ENCODE peak calls at places on chromosomes 16 and 17, in four cellular contexts. I, E, A and S are unnamed samples.
A peak's percentile ranks its signal among the peaks of the same experiment; 100 is the strongest.

GRCh38 chr17:45867702-45868101 is 23.0 kb downstream of the SPPL2C start:
- DNase-seq in I (peak; percentile 27), A (no peak), E (peak; percentile 20), S (no peak)

GRCh38 chr17:64213995-64214507 is 49.0 kb downstream of the TEX2 start:
- DNase-seq in I (peak; percentile 87), E (no peak), A (no peak), S (no peak)

GRCh38 chr16:2497641-2498040 is 16.1 kb upstream of the ATP6V0C start:
- DNase-seq in I (no peak), A (no peak), E (no peak), S (no peak)

GRCh38 chr16:75648265-75649076 is 898 bp downstream of the TERF2IP start:
- DNase-seq in A (peak; percentile 80), E (peak; percentile 63), I (peak; percentile 87), S (no peak)

GRCh38 chr17:70563301-70563820 is 394.0 kb downstream of the KCNJ2 start:
- DNase-seq in I (no peak), A (no peak), E (no peak), S (no peak)

GRCh38 chr17:6355196-6355595 is 79.7 kb downstream of the AIPL1 start:
- DNase-seq in A (no peak), I (no peak), E (no peak), S (no peak)

GRCh38 chr16:55264949-55265348 is 59.1 kb upstream of the IRX6 start:
- DNase-seq in E (no peak), A (no peak), I (no peak), S (no peak)

GRCh38 chr16:73048292-73049050 is 543 bp upstream of the ZFHX3 start:
- DNase-seq in A (no peak), E (peak; percentile 84), I (no peak), S (no peak)

GRCh38 chr17:73433501-73433900 is 121.7 kb upstream of the CDC42EP4 start:
- DNase-seq in E (no peak), I (no peak), A (no peak), S (no peak)

GRCh38 chr16:2500937-2501750 is 12.6 kb upstream of the ATP6V0C start:
- DNase-seq in E (peak; percentile 64), I (peak; percentile 85), A (peak; percentile 93), S (peak; percentile 23)

GRCh38 chr17:55668581-55668980 is 54.1 kb downstream of the TMEM100 start:
- DNase-seq in I (no peak), A (no peak), E (no peak), S (no peak)

GRCh38 chr17:858941-859452 is 76.8 kb downstream of the MRM3 start:
- DNase-seq in E (no peak), A (no peak), I (no peak), S (no peak)

GRCh38 chr16:71723537-71724319 is 773 bp downstream of the PHLPP2 start:
- DNase-seq in A (peak; percentile 74), E (peak; percentile 49), I (peak; percentile 83), S (no peak)

GRCh38 chr16:66262253-66263167 is 104.0 kb upstream of the CDH5 start:
- DNase-seq in A (no peak), I (no peak), E (no peak), S (no peak)

GRCh38 chr16:86092586-86093480 is 193.9 kb downstream of the IRF8 start:
- DNase-seq in E (no peak), I (no peak), A (no peak), S (no peak)

GRCh38 chr16:57623251-57624043 is 5.0 kb upstream of the ADGRG1 start:
- DNase-seq in I (peak; percentile 67), E (peak; percentile 91), A (peak; percentile 49), S (no peak)

GRCh38 chr17:51371732-51372151 is 111.4 kb downstream of the UTP18 start:
- DNase-seq in E (peak; percentile 69), I (peak; percentile 65), A (peak; percentile 64), S (peak; percentile 28)

GRCh38 chr17:31558748-31559646 is 167.5 kb downstream of the RAB11FIP4 start:
- DNase-seq in A (peak; percentile 65), I (peak; percentile 76), E (peak; percentile 59), S (no peak)

GRCh38 chr17:64306850-64307463 is 43.9 kb upstream of the TEX2 start:
- DNase-seq in E (peak; percentile 60), A (peak; percentile 59), I (peak; percentile 84), S (no peak)

GRCh38 chr17:82157046-82158035 is 55.3 kb downstream of the CCDC57 start:
- DNase-seq in A (no peak), I (no peak), E (no peak), S (no peak)

GRCh38 chr17:82160081-82160480 is 52.6 kb downstream of the CCDC57 start:
- DNase-seq in A (no peak), I (no peak), E (no peak), S (no peak)

GRCh38 chr17:82164853-82165252 is 47.8 kb downstream of the CCDC57 start:
- DNase-seq in I (no peak), A (no peak), E (no peak), S (no peak)

GRCh38 chr17:82158825-82159224 is 53.8 kb downstream of the CCDC57 start:
- DNase-seq in I (no peak), A (no peak), E (no peak), S (no peak)

DNA sequence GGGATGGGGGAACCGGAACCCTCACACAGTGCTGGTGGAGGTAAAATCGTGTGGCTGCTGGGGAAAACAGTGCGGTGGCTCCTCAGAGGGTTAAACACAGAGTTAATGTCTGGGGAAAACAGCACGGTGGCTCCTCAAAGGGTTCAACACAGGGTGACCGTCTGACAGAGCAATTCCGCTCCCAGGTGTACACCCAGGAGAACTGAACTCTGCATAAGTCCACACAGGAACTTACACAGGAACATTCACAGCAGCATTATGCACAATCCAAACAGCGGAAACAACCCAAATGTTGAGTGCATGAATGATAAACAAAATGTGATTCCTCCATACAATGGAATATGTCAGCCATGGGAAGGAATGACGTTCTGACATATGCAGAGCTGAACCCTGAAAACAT is 51.4 kb downstream of the CCDC57 start:
- DNase-seq in E (no peak), I (no peak), A (no peak), S (no peak)
- TF ChIP-seq ETV6 in E (no peak), I (no peak), A (no peak), S (no peak)

GRCh38 chr17:68805609-68806008 is 149.6 kb downstream of the ABCA8 start:
- DNase-seq in I (no peak), A (no peak), E (no peak), S (no peak)

GRCh38 chr17:68807998-68808772 is 147.0 kb downstream of the ABCA8 start:
- DNase-seq in A (no peak), E (no peak), I (no peak), S (no peak)

GRCh38 chr17:68812876-68813584 is 142.2 kb downstream of the ABCA8 start:
- DNase-seq in I (no peak), A (no peak), E (no peak), S (no peak)

GRCh38 chr17:68804777-68805176 is 150.4 kb downstream of the ABCA8 start:
- DNase-seq in E (no peak), A (no peak), I (no peak), S (no peak)

GRCh38 chr17:68809148-68809547 is 146.0 kb downstream of the ABCA8 start:
- DNase-seq in A (no peak), I (no peak), E (no peak), S (no peak)
- TF ChIP-seq ATF2 in A (no peak), I (no peak), E (no peak), S (no peak)

DNA sequence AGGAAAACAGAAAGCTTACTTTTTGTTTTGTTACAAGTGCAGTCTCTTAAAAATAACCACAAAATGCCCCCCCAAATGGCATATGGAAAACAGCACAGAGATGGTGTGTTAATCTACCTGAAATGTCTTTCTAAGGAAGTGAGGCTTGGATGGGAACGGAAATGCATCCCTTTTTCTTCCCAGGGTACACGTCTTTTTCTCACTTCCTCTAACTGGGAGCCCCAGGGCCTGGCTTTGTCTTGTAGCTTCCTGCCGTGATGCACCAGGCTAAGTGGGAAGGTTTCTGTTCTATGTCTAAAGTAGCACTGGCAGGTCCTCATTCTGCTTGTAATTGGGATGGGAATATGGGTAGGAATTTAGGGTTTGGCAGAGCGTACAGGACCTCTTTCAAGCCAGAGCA is 52.5 kb upstream of the CACNG3 start:
- DNase-seq in A (no peak), I (no peak), E (no peak), S (peak; percentile 19)
- TF ChIP-seq ETV6 in A (no peak), I (no peak), E (no peak), S (no peak)

GRCh38 chr17:58083491-58084316 is 485 bp downstream of the DYNLL2 start:
- DNase-seq in I (peak; percentile 81), A (no peak), E (peak; percentile 32), S (no peak)
- TF ChIP-seq ATF2 in I (no peak), A (no peak), E (no peak), S (no peak)